ENCODE peak calls at places on chromosomes 16 and 17, in six cellular contexts. K is Right ventricle myocardium superior, Z is KBM-7, G is HuH-7.5, I is GM04503, U is DMS153. D is an unnamed sample.

GRCh38 chr17:34269969-34270368 is at the start of gene CCL7:
- DNase-seq in K (no peak), Z (no peak), G (no peak), I (no peak), U (no peak), D (no peak)

GRCh38 chr16:79191933-79192332 is 408.6 kb downstream of the MAF start:
- DNase-seq in K (no peak), Z (no peak), G (no peak), I (no peak), U (no peak), D (no peak)

GRCh38 chr17:66863820-66864219 is 28.9 kb downstream of the CACNG5 start:
- DNase-seq in K (no peak), Z (no peak), G (no peak), I (no peak), U (no peak), D (no peak)

GRCh38 chr16:20415541-20415940 is 6.2 kb downstream of the ACSM5 start:
- DNase-seq in K (no peak), Z (no peak), G (no peak), I (no peak), U (no peak), D (no peak)

GRCh38 chr17:79947351-79948031 is 88.2 kb downstream of the TBC1D16 start:
- DNase-seq in K (peak), Z (no peak), G (no peak), I (no peak), U (no peak), D (no peak)

GRCh38 chr17:19743101-19744100 is 4.7 kb downstream of the ALDH3A1 start:
- DNase-seq in K (no peak), Z (no peak), G (no peak), I (no peak), U (no peak), D (no peak)

GRCh38 chr16:31141489-31142108 is 6.1 kb upstream of the PRSS8 start:
- DNase-seq in K (no peak), Z (no peak), G (no peak), I (peak), U (no peak), D (peak)

GRCh38 chr17:9360610-9361571 is 214.7 kb downstream of the STX8 start:
- DNase-seq in K (no peak), Z (no peak), G (peak), I (peak), U (no peak), D (no peak)

GRCh38 chr17:75854111-75854748 is 905 bp downstream of the WBP2 start:
- DNase-seq in K (peak), Z (no peak), G (no peak), I (no peak), U (no peak), D (no peak)

GRCh38 chr16:56515665-56516064 is 4.2 kb downstream of the BBS2 start:
- DNase-seq in K (no peak), Z (no peak), G (no peak), I (no peak), U (no peak), D (no peak)

GRCh38 chr17:77180503-77181330 is 39.9 kb downstream of the SEC14L1 start:
- DNase-seq in K (no peak), Z (no peak), G (peak), I (no peak), U (no peak), D (no peak)

GRCh38 chr16:63890723-63891122 is 1231.1 kb downstream of the CDH11 start:
- DNase-seq in K (no peak), Z (no peak), G (no peak), I (no peak), U (no peak), D (no peak)

GRCh38 chr16:3642397-3643094 is 11.9 kb upstream of the DNASE1 start:
- DNase-seq in K (peak), Z (no peak), G (peak), I (no peak), U (peak), D (no peak)

GRCh38 chr16:28596840-28597691 is at the start of gene SULT1A2:
- DNase-seq in K (no peak), Z (peak), G (no peak), I (no peak), U (no peak), D (no peak)

GRCh38 chr16:50286681-50287080 is 20.3 kb downstream of the ADCY7 start:
- DNase-seq in K (no peak), Z (no peak), G (no peak), I (no peak), U (no peak), D (no peak)

GRCh38 chr16:3431779-3432219 is 11.5 kb downstream of the ZNF597 start:
- DNase-seq in K (peak), Z (no peak), G (no peak), I (peak), U (no peak), D (no peak)

GRCh38 chr17:19242323-19242722 is 5.2 kb downstream of the EPN2 start:
- DNase-seq in K (no peak), Z (no peak), G (no peak), I (no peak), U (no peak), D (no peak)

GRCh38 chr16:78871241-78871640 is 729.3 kb downstream of the MAF start:
- DNase-seq in K (no peak), Z (no peak), G (no peak), I (no peak), U (no peak), D (no peak)

GRCh38 chr16:74107795-74108610 is 188.6 kb upstream of the PSMD7 start:
- DNase-seq in K (no peak), Z (peak), G (peak), I (no peak), U (no peak), D (peak)

GRCh38 chr16:46972429-46972970 is 974 bp downstream of the DNAJA2 start:
- DNase-seq in K (no peak), Z (peak), G (peak), I (no peak), U (no peak), D (peak)

GRCh38 chr16:66376577-66377326 is 10.3 kb downstream of the CDH5 start:
- DNase-seq in K (no peak), Z (no peak), G (no peak), I (no peak), U (no peak), D (no peak)

GRCh38 chr16:11913425-11914079 is 2.2 kb downstream of the GSPT1 start:
- DNase-seq in K (no peak), Z (peak), G (no peak), I (no peak), U (no peak), D (no peak)

D was measured in HEK293T.